ENCODE peak calls at places on chromosomes 2 and 18, in six cellular contexts. P is IMR-90, M is fibroblast of lung, B is GM12878, E is neural progenitor cell, V is OCI-LY7. L is an unnamed sample.
A peak's percentile ranks its signal among the peaks of the same experiment; 100 is the strongest.

GRCh38 chr2:8640498-8640897 is 41.4 kb upstream of the ID2 start:
- DNase-seq in P (no peak), E (no peak), B (no peak), V (no peak), M (no peak), L (no peak)

GRCh38 chr18:55199291-55199963 is 240.2 kb upstream of the CCDC68 start:
- DNase-seq in B (no peak), M (no peak), V (no peak), E (no peak), P (no peak), L (no peak)

GRCh38 chr18:13389491-13390131 is 171.1 kb downstream of the LDLRAD4 start:
- DNase-seq in V (no peak), M (no peak), E (no peak), P (no peak), B (no peak), L (no peak)

GRCh38 chr2:168564641-168565040 is 108.6 kb downstream of the CERS6 start:
- DNase-seq in B (no peak), P (no peak), M (peak; percentile 15), E (no peak), V (no peak), L (no peak)

GRCh38 chr2:158928965-158929364 is 39.5 kb upstream of the TANC1 start:
- DNase-seq in M (no peak), P (no peak), E (no peak), B (no peak), V (no peak), L (peak; percentile 38)

GRCh38 chr2:220227272-220227920 is 600.0 kb downstream of the SLC4A3 start:
- DNase-seq in P (peak; percentile 81), B (no peak), E (no peak), V (no peak), M (peak; percentile 86), L (peak; percentile 64)

GRCh38 chr2:30026091-30027055 is 105.0 kb upstream of the ALK start:
- DNase-seq in P (peak; percentile 22), V (peak; percentile 20), M (peak; percentile 4), B (no peak), E (peak; percentile 76), L (peak; percentile 96)

GRCh38 chr2:72755647-72756423 is 70.0 kb downstream of the EXOC6B start:
- DNase-seq in P (peak; percentile 1), V (no peak), B (no peak), M (no peak), E (no peak), L (no peak)

GRCh38 chr2:51795248-51795888 is 763.4 kb upstream of the NRXN1 start:
- DNase-seq in V (peak; percentile 10), B (no peak), E (peak; percentile 57), P (no peak), M (no peak), L (peak; percentile 34)

GRCh38 chr2:200455958-200456421 is 53.9 kb downstream of the KCTD18 start:
- DNase-seq in P (no peak), B (peak; percentile 81), M (no peak), E (no peak), V (peak; percentile 58), L (no peak)

GRCh38 chr18:21672868-21673267 is 31.7 kb downstream of the ABHD3 start:
- DNase-seq in P (peak; percentile 76), E (no peak), V (no peak), M (peak; percentile 18), B (no peak), L (peak; percentile 87)

GRCh38 chr2:71005271-71006202 is 10.9 kb upstream of the TEX261 start:
- DNase-seq in M (no peak), P (no peak), V (no peak), B (no peak), E (no peak), L (no peak)

GRCh38 chr2:173555833-173556232 is 201.2 kb downstream of the CDCA7 start:
- DNase-seq in E (no peak), B (no peak), M (peak; percentile 31), V (no peak), P (no peak), L (no peak)

GRCh38 chr2:20034821-20035220 is 16.6 kb downstream of the LAPTM4A start:
- DNase-seq in P (no peak), E (no peak), B (no peak), V (no peak), M (no peak), L (no peak)

GRCh38 chr2:14420851-14421250 is 211.7 kb upstream of the LRATD1 start:
- DNase-seq in V (no peak), M (peak; percentile 34), E (no peak), P (peak; percentile 45), B (no peak), L (peak; percentile 50)

GRCh38 chr2:128316777-128317185 is 1.9 kb downstream of the HS6ST1 start:
- DNase-seq in E (no peak), B (no peak), V (no peak), M (no peak), P (no peak), L (no peak)

GRCh38 chr18:46297621-46298020 is 193.4 kb downstream of the HAUS1 start:
- DNase-seq in E (no peak), M (no peak), P (no peak), B (no peak), V (no peak), L (no peak)

DNA sequence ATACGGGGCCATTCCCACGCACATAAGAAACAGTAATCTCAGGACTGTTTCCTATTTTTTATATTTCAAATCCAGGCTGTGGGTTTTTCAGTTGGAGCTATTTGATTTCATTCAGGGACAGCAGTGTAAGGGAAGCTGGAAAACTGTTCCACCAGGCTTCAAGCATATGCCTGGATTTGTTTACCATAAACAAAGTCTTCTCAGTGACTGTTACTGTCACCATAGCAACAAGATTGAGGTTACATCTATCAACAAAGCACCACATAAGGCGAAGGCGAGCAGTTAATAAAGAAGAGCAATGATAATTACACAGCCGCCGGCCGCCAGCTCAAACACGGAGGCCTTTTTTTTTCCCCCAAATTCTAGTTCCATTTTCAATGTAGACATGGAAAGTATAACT is 553.6 kb upstream of the SYT4 start:
- DNase-seq in E (no peak), P (no peak), B (no peak), V (no peak), M (peak; percentile 47), L (no peak)
- H2AFZ ChIP-seq in E (peak overlapping the region; percentile 42), P (no peak overlapping the region), B (no peak overlapping the region), V (no peak overlapping the region), M (no peak overlapping the region), L (no peak overlapping the region)

GRCh38 chr2:218404351-218405145 is 4.9 kb downstream of the CTDSP1 start:
- DNase-seq in E (peak; percentile 1), P (no peak), V (peak; percentile 48), B (no peak), M (no peak), L (no peak)

GRCh38 chr2:218407717-218408116 is 8.0 kb downstream of the CTDSP1 start:
- DNase-seq in E (peak; percentile 1), V (peak; percentile 9), P (no peak), B (no peak), M (no peak), L (no peak)

GRCh38 chr2:218406949-218407703 is 7.5 kb downstream of the CTDSP1 start:
- DNase-seq in B (peak; percentile 27), V (no peak), E (peak; percentile 8), P (peak; percentile 37), M (peak; percentile 73), L (peak; percentile 27)

GRCh38 chr2:218405365-218406208 is 5.9 kb downstream of the CTDSP1 start:
- DNase-seq in B (no peak), E (peak; percentile 34), M (no peak), V (peak; percentile 41), P (no peak), L (no peak)

DNA sequence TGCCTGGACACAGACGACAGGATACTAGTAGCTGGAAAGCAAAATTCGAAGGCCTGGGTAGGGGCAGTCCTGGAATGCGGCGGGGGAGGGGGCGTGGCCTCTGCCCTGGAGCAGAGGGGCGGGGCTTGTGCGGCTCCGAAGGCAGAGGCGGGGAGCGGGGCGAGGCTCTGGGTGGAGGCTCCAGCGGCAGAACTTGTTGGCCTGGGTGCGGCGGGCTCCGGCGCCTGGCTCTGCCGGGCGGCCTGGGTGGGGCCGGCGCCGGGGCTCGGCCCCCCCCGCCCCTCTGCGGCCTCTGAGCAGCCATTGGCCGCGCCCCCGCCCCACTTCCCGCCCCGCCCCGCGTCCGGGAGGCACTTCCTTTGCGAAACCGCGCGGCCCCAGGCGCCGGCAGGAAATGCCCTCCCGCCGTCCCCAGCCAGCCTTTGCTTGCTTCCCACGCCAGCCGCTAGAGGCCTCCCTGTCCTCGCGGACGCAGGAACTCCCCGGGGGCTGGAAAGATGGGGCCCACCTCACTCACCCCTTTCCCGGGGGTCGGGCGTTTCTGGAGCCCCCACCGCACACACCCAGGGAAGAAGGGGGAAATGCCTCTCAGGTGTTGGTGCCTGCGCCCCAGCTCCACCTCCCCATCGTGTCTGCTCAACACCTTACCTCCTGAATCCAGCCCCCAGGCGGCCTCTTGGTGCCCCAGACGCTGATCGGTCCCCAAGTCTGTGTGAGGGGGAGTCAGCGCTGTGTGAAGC is 6.7 kb downstream of the CTDSP1 start:
- DNase-seq in M (peak; percentile 93), V (peak; percentile 95), B (peak; percentile 64), E (peak; percentile 98), P (peak; percentile 89), L (peak; percentile 96)
- H3K4me2 ChIP-seq in M (peak overlapping the region; percentile 94), V (peak overlapping the region; percentile 90), B (peak overlapping the region; percentile 82), E (peak overlapping the region; percentile 92), P (peak overlapping the region; percentile 94), L (peak overlapping the region; percentile 90)

DNA sequence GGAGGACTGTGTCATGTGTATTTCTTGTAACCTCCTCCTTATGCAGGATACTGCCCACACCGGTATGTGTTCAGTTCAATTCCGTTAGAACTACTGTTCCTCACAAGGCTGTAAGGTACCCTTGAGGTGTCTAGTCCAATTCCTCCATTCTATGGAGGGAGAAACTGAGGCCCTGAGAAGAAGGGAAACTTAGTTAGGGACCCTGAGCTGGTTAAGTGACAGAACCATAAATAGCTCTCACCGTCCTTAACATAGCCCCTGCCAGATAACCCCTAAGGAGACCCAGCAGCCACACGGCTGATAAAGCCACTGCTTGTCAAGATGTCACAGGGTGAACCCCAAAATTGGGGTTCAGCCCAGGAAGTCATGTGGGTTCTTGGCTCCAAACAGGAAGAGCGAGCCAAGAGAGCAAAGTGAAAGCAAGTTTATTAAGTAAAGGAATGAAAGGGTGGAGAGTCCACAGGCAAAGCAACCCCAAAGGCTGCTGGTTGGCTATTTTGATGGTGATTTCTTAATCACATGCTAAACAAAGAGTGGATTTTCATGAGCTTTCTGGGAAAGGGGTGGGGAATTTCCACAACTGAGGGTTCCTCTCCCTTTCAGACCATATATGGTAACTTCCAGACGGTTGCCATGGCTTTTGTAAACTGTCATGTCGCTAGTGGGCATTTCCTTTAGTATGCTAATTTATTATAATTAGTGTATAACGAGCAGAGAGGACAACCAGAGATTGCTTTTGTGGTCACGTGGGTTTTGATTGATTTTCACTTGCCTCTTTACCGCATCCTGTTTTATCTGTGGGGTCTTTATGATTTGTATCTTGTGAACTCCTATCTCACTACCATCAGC is 83.4 kb upstream of the RTN4 start:
- DNase-seq in E (peak; percentile 38), V (no peak), P (peak; percentile 96), B (peak; percentile 60), M (peak; percentile 96), L (no peak)
- H2AFZ ChIP-seq in E (peak overlapping the region; percentile 46), V (peak overlapping the region; percentile 62), P (peak overlapping the region; percentile 85), B (peak overlapping the region; percentile 94), M (peak overlapping the region; percentile 64), L (no peak overlapping the region)

DNA sequence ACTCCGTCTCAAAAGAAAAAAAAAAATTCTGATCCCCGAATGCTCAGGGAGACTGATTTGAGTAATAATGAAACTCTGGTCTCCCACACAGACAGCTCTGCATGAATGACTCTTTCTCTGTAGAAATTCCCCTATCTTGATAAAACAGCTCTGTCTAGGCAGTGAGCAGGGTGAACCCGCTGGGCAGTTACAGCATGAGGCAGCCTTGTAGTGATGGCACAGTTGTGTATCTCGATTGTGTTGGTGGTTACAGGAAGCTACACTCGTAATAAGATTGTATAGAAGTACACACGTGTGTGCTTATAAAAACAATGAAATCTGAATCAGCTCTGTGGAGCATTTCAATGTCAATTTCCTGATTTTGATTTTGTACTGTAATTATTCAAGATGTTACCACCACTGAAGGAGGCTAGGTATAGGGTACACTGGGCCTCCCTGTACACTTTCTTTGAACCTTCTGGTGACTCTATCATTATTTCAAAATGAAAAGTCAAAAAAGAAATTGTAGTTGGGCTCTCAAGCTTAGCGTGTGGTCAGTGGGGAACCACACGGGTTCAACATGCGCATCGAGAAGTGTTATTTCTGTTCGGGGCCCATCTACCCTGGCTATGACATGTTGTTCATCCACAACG is 34.9 kb upstream of the ATP8B1 start:
- DNase-seq in E (no peak), B (peak; percentile 91), P (peak; percentile 37), M (no peak), V (no peak), L (no peak)
- H3K4me2 ChIP-seq in E (no peak overlapping the region), B (peak overlapping the region; percentile 48), P (no peak overlapping the region), M (no peak overlapping the region), V (no peak overlapping the region), L (no peak overlapping the region)

L was measured in PC-3.